ENCODE peak calls at places on chromosomes 16 and 17, in eight cellular contexts. G is stimulated activated CD4-positive, alpha-beta T cell treated with anti-CD3 and anti-CD28 coated beads, Interleukin-2, amount 100 ng/mL, for 24 hours; K is AG09319; P is PC-3; W is NCI-H1105 treated with DMSO at 0.1 percent for 48 hours; V is BE2C; T is AG10803; Y is HFFc6. J is an unnamed sample.
A peak's percentile ranks its signal among the peaks of the same experiment; 100 is the strongest.

GRCh38 chr16:57950382-57950781 is 20.5 kb downstream of the CNGB1 start:
- DNase-seq in T (no peak), V (no peak), G (no peak), P (no peak), Y (no peak), K (no peak), W (no peak), J (no peak)

GRCh38 chr17:17641621-17642409 is 39.4 kb upstream of the RAI1 start:
- DNase-seq in Y (peak; percentile 63), T (peak; percentile 76), W (peak; percentile 81), K (peak; percentile 52), G (peak; percentile 87), V (peak; percentile 63), P (peak; percentile 87), J (peak; percentile 84)

GRCh38 chr17:75778861-75779249 is 5.8 kb upstream of the UNK start:
- DNase-seq in V (no peak), W (peak; percentile 52), P (no peak), T (no peak), K (no peak), Y (no peak), G (peak; percentile 76), J (no peak)

GRCh38 chr16:31295206-31295605 is 35.4 kb downstream of the ITGAM start:
- DNase-seq in P (no peak), Y (no peak), G (no peak), T (no peak), V (no peak), K (no peak), W (no peak), J (no peak)

GRCh38 chr17:5272313-5272712 is 9.8 kb upstream of the RABEP1 start:
- DNase-seq in T (no peak), G (peak; percentile 64), Y (no peak), K (no peak), W (no peak), V (no peak), P (peak; percentile 10), J (no peak)

GRCh38 chr16:27240948-27241531 is 27.5 kb downstream of the NSMCE1 start:
- DNase-seq in W (no peak), T (peak; percentile 83), Y (peak; percentile 81), V (no peak), K (no peak), G (no peak), P (peak; percentile 27), J (peak; percentile 69)

GRCh38 chr16:27355610-27356009 is 41.8 kb downstream of the IL4R start:
- DNase-seq in W (no peak), P (peak; percentile 25), V (no peak), G (peak; percentile 61), K (no peak), T (peak; percentile 37), Y (peak; percentile 23), J (peak; percentile 78)

GRCh38 chr16:66512589-66513404 is 37.1 kb downstream of the TK2 start:
- DNase-seq in K (no peak), W (no peak), P (peak; percentile 87), Y (peak; percentile 26), V (no peak), T (peak; percentile 71), G (no peak), J (peak; percentile 67)